ENCODE peak calls at places on chromosomes 7 and 10, in seven cellular contexts. S, W, X, O, B, V and H are unnamed samples.

GRCh38 chr7:19442016-19442785 is 266.6 kb downstream of the POLR1F start:
- DNase-seq in O (peak), S (no peak), B (no peak), W (no peak), V (peak), X (no peak), H (no peak)

GRCh38 chr7:157930926-157931466 is 594.2 kb downstream of the DNAJB6 start:
- DNase-seq in X (no peak), W (no peak), O (no peak), S (no peak), V (no peak), B (no peak), H (no peak)

GRCh38 chr10:25815999-25816768 is 117.8 kb upstream of the MYO3A start:
- DNase-seq in S (no peak), O (no peak), V (no peak), X (no peak), W (no peak), B (no peak), H (no peak)

GRCh38 chr7:5831196-5831595 is 49.4 kb upstream of the OCM start:
- DNase-seq in X (no peak), B (peak), V (no peak), O (peak), W (peak), S (no peak), H (no peak)

GRCh38 chr10:61899997-61900828 is 1.3 kb upstream of the ARID5B start:
- DNase-seq in V (no peak), O (peak), S (peak), W (peak), X (peak), B (peak), H (peak)

GRCh38 chr7:100486753-100487446 is 3.2 kb downstream of the NYAP1 start:
- DNase-seq in X (no peak), W (no peak), B (no peak), O (peak), S (no peak), V (no peak), H (no peak)

GRCh38 chr10:104032144-104032775 is 53.4 kb downstream of the COL17A1 start:
- DNase-seq in S (no peak), X (no peak), V (no peak), W (no peak), B (no peak), O (no peak), H (no peak)

GRCh38 chr7:80060218-80060806 is 74.3 kb upstream of the GNAI1 start:
- DNase-seq in S (no peak), W (no peak), X (no peak), O (peak), B (no peak), V (peak), H (no peak)

GRCh38 chr7:88888684-88889083 is 93.1 kb upstream of the TEX47 start:
- DNase-seq in V (peak), B (no peak), O (no peak), S (no peak), W (no peak), X (no peak), H (no peak)

GRCh38 chr7:101258243-101258731 is 13.4 kb upstream of the FIS1 start:
- DNase-seq in W (no peak), B (no peak), V (no peak), O (no peak), S (no peak), X (no peak), H (no peak)

GRCh38 chr10:58952747-58953466 is 223.5 kb upstream of the PHYHIPL start:
- DNase-seq in V (peak), O (peak), X (no peak), S (no peak), B (peak), W (peak), H (no peak)

GRCh38 chr10:35421553-35422178 is 85.4 kb downstream of the CCNY start:
- DNase-seq in S (no peak), B (no peak), W (no peak), X (peak), O (peak), V (peak), H (no peak)

GRCh38 chr7:85554294-85554877 is 367.5 kb upstream of the SEMA3D start:
- DNase-seq in B (peak), V (peak), X (no peak), W (no peak), O (peak), S (no peak), H (peak)

GRCh38 chr7:156616269-156617202 is 24.0 kb upstream of the RNF32 start:
- DNase-seq in S (no peak), B (no peak), V (no peak), X (no peak), O (peak), W (no peak), H (no peak)

GRCh38 chr10:130430291-130430690 is 294.1 kb downstream of the GLRX3 start:
- DNase-seq in X (no peak), O (no peak), B (no peak), V (no peak), S (no peak), W (no peak), H (no peak)

GRCh38 chr10:112208981-112209380 is 25.4 kb upstream of the GPAM start:
- DNase-seq in W (no peak), S (no peak), O (no peak), V (no peak), B (no peak), X (no peak), H (no peak)

GRCh38 chr7:27515933-27516332 is 146.8 kb downstream of the HIBADH start:
- DNase-seq in O (no peak), V (no peak), B (no peak), S (no peak), X (no peak), W (no peak), H (no peak)

GRCh38 chr10:43237631-43238446 is 29.0 kb downstream of the RASGEF1A start:
- DNase-seq in B (peak), W (peak), X (no peak), V (no peak), O (no peak), S (no peak), H (peak)

GRCh38 chr10:129602938-129603520 is 136.0 kb downstream of the MGMT start:
- DNase-seq in O (no peak), V (no peak), X (no peak), S (no peak), W (no peak), B (no peak), H (no peak)

GRCh38 chr7:113460067-113460466 is 341.7 kb upstream of the SMIM30 start:
- DNase-seq in W (no peak), V (no peak), B (peak), O (no peak), S (no peak), X (no peak), H (no peak)

GRCh38 chr7:24024689-24025088 is 259.3 kb upstream of the NPY start:
- DNase-seq in S (no peak), X (no peak), B (no peak), W (no peak), V (no peak), O (no peak), H (no peak)

GRCh38 chr7:51326646-51327286 is 10.2 kb upstream of the COBL start:
- DNase-seq in X (no peak), W (no peak), B (no peak), O (no peak), S (no peak), V (no peak), H (peak)

GRCh38 chr7:149580328-149580727 is 82.7 kb upstream of the ZNF746 start:
- DNase-seq in B (no peak), W (no peak), S (no peak), O (no peak), X (no peak), V (no peak), H (no peak)

GRCh38 chr10:3811331-3811870 is 26.4 kb upstream of the KLF6 start:
- DNase-seq in S (peak), X (no peak), W (no peak), O (peak), B (peak), V (no peak), H (no peak)

GRCh38 chr7:91089382-91089963 is 174.8 kb upstream of the FZD1 start:
- DNase-seq in V (peak), X (no peak), B (peak), S (no peak), W (no peak), O (peak), H (no peak)

GRCh38 chr10:43998021-43998809 is 349.5 kb upstream of the ZNF32 start:
- DNase-seq in B (no peak), O (peak), V (no peak), S (no peak), X (no peak), W (no peak), H (no peak)

GRCh38 chr7:23183279-23184012 is 1.6 kb downstream of the NUP42 start:
- DNase-seq in W (no peak), X (no peak), B (no peak), S (no peak), O (no peak), V (no peak), H (no peak)

GRCh38 chr7:82360591-82361386 is 82.8 kb downstream of the CACNA2D1 start:
- DNase-seq in B (no peak), W (no peak), S (no peak), X (no peak), V (no peak), O (no peak), H (no peak)

GRCh38 chr10:10925667-10926066 is 92.0 kb upstream of the CELF2 start:
- DNase-seq in V (no peak), X (no peak), O (no peak), W (no peak), B (no peak), S (no peak), H (no peak)

GRCh38 chr10:100291356-100291755 is 4.9 kb upstream of the BLOC1S2 start:
- DNase-seq in W (no peak), V (no peak), S (no peak), O (no peak), X (no peak), B (no peak), H (no peak)

DNA sequence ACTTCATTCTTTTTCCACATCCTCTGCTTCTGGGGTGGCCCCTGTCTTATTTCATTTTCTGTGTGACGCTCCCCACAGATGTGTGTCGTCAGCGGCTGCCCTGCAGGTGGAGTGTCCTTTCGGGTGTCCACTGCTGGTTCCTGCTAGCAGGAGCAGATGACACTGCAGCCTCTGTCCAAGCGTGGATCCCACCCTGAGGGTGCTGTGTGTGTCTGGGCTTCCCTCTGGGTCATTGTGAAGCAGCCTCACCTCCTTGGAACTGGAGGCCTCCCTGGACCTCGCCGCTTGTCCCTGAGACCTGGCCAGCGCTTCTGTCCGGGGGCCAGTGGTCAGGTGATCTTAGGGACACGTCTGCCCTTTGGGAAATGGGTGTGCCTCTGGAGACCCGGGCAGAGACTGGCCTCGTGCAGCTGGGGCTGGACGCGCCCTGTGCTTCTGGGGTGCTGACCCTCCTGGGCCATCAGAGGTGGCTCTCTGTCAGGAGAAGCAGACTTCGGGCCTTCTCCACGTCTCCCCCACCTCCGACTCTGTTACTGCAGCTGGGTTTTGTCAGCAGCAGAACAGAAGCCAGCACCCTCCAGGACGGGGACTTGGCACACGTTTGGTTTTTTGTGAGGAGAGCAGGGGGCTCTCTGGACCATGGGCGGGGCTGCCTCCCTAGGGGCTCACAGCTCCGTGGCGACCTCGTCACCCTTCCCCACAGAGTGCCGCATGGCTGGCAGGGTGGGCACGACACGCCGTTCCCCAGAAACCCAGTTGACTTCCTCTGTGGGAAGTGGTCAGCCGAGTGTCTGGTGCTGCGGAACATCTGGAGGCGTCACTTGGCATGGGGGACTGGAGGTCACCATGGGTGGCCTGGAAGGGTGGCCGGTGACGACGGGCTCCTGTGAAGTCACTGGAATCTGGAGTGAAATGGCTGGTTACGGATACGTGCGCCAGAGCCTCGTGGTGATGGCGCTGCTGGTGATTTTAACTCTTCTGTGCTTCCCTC is 48.4 kb downstream of the INPP5A start:
- DNase-seq in V (no peak), X (no peak), S (no peak), W (no peak), B (no peak), O (no peak), H (no peak)
- TF ChIP-seq POLR2A in V (no peak), X (no peak), S (no peak), W (no peak), B (no peak), O (no peak), H (no peak)

GRCh38 chr7:7969306-7970112 is 913 bp downstream of the GLCCI1 start:
- DNase-seq in S (peak), V (no peak), X (peak), W (peak), O (peak), B (peak), H (peak)
- TF ChIP-seq CTCF in S (no peak), V (no peak), X (no peak), W (no peak), O (no peak), B (peak), H (no peak)

GRCh38 chr7:73881352-73882059 is 20.5 kb downstream of the TMEM270 start:
- DNase-seq in O (no peak), B (no peak), X (no peak), V (no peak), W (no peak), S (no peak), H (no peak)
- H3K4me3 ChIP-seq in O (no peak), B (no peak), X (no peak), V (no peak), W (no peak), S (no peak), H (no peak)

GRCh38 chr7:150926066-150926465 is 52.1 kb downstream of the KCNH2 start:
- DNase-seq in S (no peak), W (no peak), X (no peak), V (no peak), O (no peak), B (no peak), H (no peak)

GRCh38 chr7:150923802-150924201 is 54.3 kb downstream of the KCNH2 start:
- DNase-seq in O (no peak), X (no peak), W (no peak), S (no peak), V (no peak), B (no peak), H (no peak)

GRCh38 chr7:150923191-150923590 is 54.9 kb downstream of the KCNH2 start:
- DNase-seq in B (no peak), V (no peak), X (no peak), O (no peak), W (no peak), S (no peak), H (no peak)

GRCh38 chr7:150927157-150927953 is 50.8 kb downstream of the KCNH2 start:
- DNase-seq in S (no peak), W (no peak), V (no peak), O (no peak), B (no peak), X (no peak), H (no peak)

DNA sequence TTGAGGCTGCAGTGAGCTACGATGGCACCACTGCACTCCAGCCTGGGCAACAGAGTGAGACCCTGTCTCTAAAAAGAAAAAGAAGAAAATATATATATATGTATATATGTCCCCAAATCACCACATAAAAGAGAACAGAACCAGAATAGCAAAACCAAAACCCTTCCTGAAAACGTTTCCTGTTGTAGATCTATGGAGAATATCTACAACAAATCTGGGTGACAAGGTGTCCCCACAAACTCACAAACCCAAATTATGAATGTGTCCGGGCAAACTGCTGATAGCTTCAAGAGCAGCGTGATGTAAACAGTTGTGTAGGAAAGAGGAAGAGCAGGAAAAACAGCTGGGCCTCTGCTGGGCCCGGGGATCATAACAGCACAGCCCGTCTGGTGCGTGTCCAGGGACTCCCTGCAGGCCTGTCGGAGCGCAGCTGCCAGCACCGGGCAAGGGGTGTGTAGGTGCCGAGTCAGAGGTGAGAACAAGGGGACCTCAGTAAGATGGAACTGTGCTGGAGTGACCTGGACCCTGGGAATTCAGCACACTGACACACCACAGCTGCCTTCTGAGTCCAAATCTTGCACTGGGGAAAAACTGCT is 53.8 kb downstream of the KCNH2 start:
- DNase-seq in O (no peak), S (no peak), V (no peak), W (no peak), B (no peak), X (no peak), H (peak)
- TF ChIP-seq POLR2A in O (no peak), S (no peak), V (no peak), W (no peak), B (no peak), X (no peak), H (no peak)

DNA sequence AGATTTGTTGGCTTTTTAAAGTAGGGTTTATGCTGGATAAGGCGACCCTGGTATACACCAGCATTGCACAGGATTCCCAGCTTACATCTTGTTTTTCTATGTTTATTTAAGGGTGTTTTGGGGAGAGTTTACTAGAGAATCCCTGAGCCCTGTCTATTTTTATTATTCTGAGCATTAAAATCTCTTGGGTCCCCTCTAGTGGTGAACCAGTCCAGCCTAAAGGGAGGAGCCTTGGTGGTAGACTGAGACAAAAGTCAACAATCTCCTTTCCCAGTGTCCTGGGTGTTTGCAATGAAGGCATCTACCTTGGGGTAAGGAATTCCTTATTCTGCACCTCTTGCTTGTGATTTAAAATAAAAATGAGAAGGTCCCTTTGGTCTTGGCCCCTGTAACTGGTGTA is 38.2 kb downstream of the ANTXRL start:
- DNase-seq in O (peak), S (no peak), W (no peak), V (no peak), B (no peak), X (no peak), H (no peak)
- TF ChIP-seq CTCF in O (peak), S (no peak), W (peak), V (peak), B (peak), X (no peak), H (no peak)

DNA sequence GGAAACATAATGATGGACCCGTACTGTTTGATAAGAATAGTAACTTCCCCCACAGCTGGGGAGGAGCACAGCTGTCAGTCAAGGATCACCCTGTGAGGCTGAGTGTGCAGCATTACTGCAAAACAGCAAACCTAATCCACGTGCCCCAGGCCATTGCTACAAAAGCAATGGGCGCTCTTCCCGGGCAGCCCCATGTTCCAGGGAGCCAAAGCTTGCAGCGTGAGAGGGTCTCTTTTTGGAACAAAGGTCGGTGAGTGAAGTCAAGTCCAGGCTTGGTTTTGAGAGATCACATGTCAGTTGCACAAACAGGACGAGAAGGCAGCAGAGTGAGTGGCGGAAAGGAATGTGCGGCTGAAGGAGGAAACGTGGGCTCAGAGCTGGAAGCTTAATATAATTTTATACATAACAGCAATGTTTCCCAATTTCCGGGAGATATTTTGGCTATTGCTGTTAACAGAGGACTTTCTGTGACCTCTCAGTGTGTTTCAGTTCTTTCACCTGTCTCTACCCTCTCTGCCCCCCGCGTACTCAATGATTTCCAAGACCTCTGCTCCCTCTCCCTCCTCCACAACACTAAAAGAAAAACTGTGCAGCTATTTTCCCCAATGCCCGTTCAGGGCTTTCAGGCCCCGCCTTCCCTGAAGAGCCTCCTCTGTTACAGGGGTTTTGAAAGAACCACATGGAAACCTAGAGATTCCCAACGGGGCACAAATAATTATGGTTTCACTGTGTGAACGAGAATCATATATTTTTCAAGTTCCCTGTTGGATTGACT is 128.9 kb downstream of the MTPAP start:
- DNase-seq in V (no peak), W (no peak), B (no peak), O (peak), X (no peak), S (no peak), H (no peak)
- H3K4me3 ChIP-seq in V (no peak), W (peak), B (no peak), O (no peak), X (peak), S (no peak), H (no peak)